ENCODE peak calls at places on chromosomes 4 and X, in nine cellular contexts. X is endothelial cell of umbilical vein; L is AG08395; W is activated CD8-positive, alpha-beta memory T cell treated with anti-CD3 and anti-CD28 coated beads, Interleukin-2, amount 50 U/mL, for 4 hours; J is B cell; O is bronchial epithelial cell; C is kidney glomerular epithelial cell; N is cardiac muscle cell; I is naive thymus-derived CD8-positive, alpha-beta T cell. H is an unnamed sample.

GRCh38 chr4:55111601-55112000 is 13.8 kb downstream of the KDR start:
- DNase-seq in X (no peak), L (no peak), W (no peak), J (no peak), O (no peak), C (no peak), N (no peak), I (no peak), H (no peak)

GRCh38 chr4:99853993-99854392 is 37.4 kb downstream of the DAPP1 start:
- DNase-seq in X (no peak), L (no peak), W (no peak), J (no peak), O (no peak), C (no peak), N (no peak), I (no peak), H (no peak)

GRCh38 chr4:3780347-3781171 is 14.4 kb downstream of the ADRA2C start:
- DNase-seq in X (no peak), L (no peak), W (no peak), J (no peak), O (no peak), C (no peak), N (peak), I (no peak), H (no peak)

GRCh38 chr4:62709618-62710252 is 1509.6 kb downstream of the ADGRL3 start:
- DNase-seq in X (no peak), L (no peak), W (no peak), J (no peak), O (peak), C (peak), N (peak), I (no peak), H (no peak)

GRCh38 chr4:6855692-6856297 is 53.8 kb upstream of the TBC1D14 start:
- DNase-seq in X (peak), L (peak), W (peak), J (no peak), O (peak), C (no peak), N (peak), I (no peak), H (peak)

GRCh38 chr4:53902786-53903185 is 161.6 kb downstream of the CHIC2 start:
- DNase-seq in X (no peak), L (no peak), W (no peak), J (no peak), O (peak), C (no peak), N (no peak), I (no peak), H (no peak)

GRCh38 chrX:136258951-136259350 is 7.8 kb upstream of the MAP7D3 start:
- DNase-seq in X (peak), L (no peak), W (no peak), J (no peak), O (no peak), C (no peak), N (no peak), I (no peak), H (no peak)

GRCh38 chrX:129359269-129359668 is 164.0 kb downstream of the SMARCA1 start:
- DNase-seq in X (peak), L (no peak), W (no peak), J (no peak), O (peak), C (no peak), N (no peak), I (no peak), H (no peak)

GRCh38 chr4:48247878-48248558 is 21.6 kb downstream of the TEC start:
- DNase-seq in X (no peak), L (no peak), W (no peak), J (no peak), O (no peak), C (no peak), N (no peak), I (no peak), H (no peak)

GRCh38 chr4:169660929-169661328 is 40.6 kb downstream of the CLCN3 start:
- DNase-seq in X (no peak), L (no peak), W (no peak), J (no peak), O (no peak), C (no peak), N (no peak), I (no peak), H (no peak)

GRCh38 chrX:13778916-13779315 is 38.0 kb downstream of the GPM6B start:
- DNase-seq in X (peak), L (peak), W (no peak), J (no peak), O (peak), C (no peak), N (no peak), I (no peak), H (no peak)

GRCh38 chrX:118325453-118325852 is 20.5 kb upstream of the WDR44 start:
- DNase-seq in X (peak), L (peak), W (no peak), J (no peak), O (peak), C (no peak), N (no peak), I (no peak), H (no peak)

GRCh38 chrX:155148724-155149537 is 67.3 kb upstream of the VBP1 start:
- DNase-seq in X (peak), L (peak), W (peak), J (no peak), O (no peak), C (no peak), N (peak), I (no peak), H (no peak)

GRCh38 chr4:158998624-158999023 is 104.3 kb upstream of the RAPGEF2 start:
- DNase-seq in X (no peak), L (peak), W (no peak), J (no peak), O (peak), C (no peak), N (no peak), I (no peak), H (no peak)

GRCh38 chr4:138390286-138390685 is 148.1 kb upstream of the SLC7A11 start:
- DNase-seq in X (no peak), L (no peak), W (no peak), J (no peak), O (peak), C (no peak), N (no peak), I (no peak), H (no peak)

GRCh38 chrX:118117069-118117405 is 427 bp upstream of the KLHL13 start:
- DNase-seq in X (no peak), L (peak), W (no peak), J (no peak), O (no peak), C (no peak), N (no peak), I (no peak), H (no peak)

GRCh38 chrX:153968754-153969124 is 2.9 kb downstream of the HCFC1 start:
- DNase-seq in X (no peak), L (no peak), W (peak), J (no peak), O (no peak), C (no peak), N (peak), I (peak), H (peak)

GRCh38 chr4:25654971-25655963 is at the start of gene SLC34A2:
- DNase-seq in X (no peak), L (no peak), W (no peak), J (no peak), O (peak), C (no peak), N (peak), I (no peak), H (peak)

H was measured in activated effector memory CD4-positive, alpha-beta T cell treated with anti-CD3 and anti-CD28 coated beads, Interleukin-2, amount 50 U/mL, for 16 hours.